ENCODE peak calls at places on chromosomes 2 and 18, in ten cellular contexts. P is A549, F is endothelial cell, C is lower lobe of right lung, H is WERI-Rb-1, Q is Peyer's patch, X is tibial artery, J is foreskin fibroblast, N is cardiac muscle cell, O is mammary epithelial cell. W is an unnamed sample.

GRCh38 chr2:22442051-22442450 is 942.9 kb upstream of the KLHL29 start:
- DNase-seq in J (no peak), P (no peak), C (no peak), Q (no peak), N (no peak), O (no peak), X (no peak), H (peak), F (no peak), W (no peak)

GRCh38 chr2:203014456-203015199 is at the start of gene NBEAL1:
- DNase-seq in H (peak), Q (peak), X (peak), O (peak), F (peak), N (peak), P (peak), C (peak), J (peak), W (peak)

GRCh38 chr2:66364495-66364992 is 70.4 kb upstream of the MEIS1 start:
- DNase-seq in N (peak), X (no peak), P (no peak), H (no peak), Q (no peak), J (peak), F (no peak), C (no peak), O (peak), W (no peak)

GRCh38 chr2:42828487-42829416 is 36.4 kb upstream of the HAAO start:
- DNase-seq in X (peak), J (peak), H (peak), Q (peak), P (peak), C (peak), O (peak), F (peak), N (peak), W (peak)

GRCh38 chr2:20617081-20617575 is 33.8 kb downstream of the HS1BP3 start:
- DNase-seq in P (no peak), H (peak), C (peak), N (peak), O (no peak), J (no peak), Q (peak), F (no peak), X (peak), W (peak)

GRCh38 chr2:10891391-10891790 is 20.3 kb upstream of the KCNF1 start:
- DNase-seq in Q (peak), J (no peak), F (no peak), N (no peak), O (no peak), X (no peak), C (no peak), P (no peak), H (peak), W (no peak)

GRCh38 chr18:63253428-63254372 is 65.9 kb downstream of the BCL2 start:
- DNase-seq in O (peak), C (no peak), Q (no peak), P (no peak), X (no peak), H (no peak), F (no peak), N (no peak), J (peak), W (no peak)

GRCh38 chr2:164061129-164061746 is 325.4 kb upstream of the FIGN start:
- DNase-seq in C (no peak), F (peak), J (peak), O (peak), Q (peak), P (peak), N (peak), X (no peak), H (peak), W (no peak)

GRCh38 chr2:148730085-148730484 is 85.5 kb downstream of the EPC2 start:
- DNase-seq in P (no peak), N (peak), X (no peak), H (no peak), C (no peak), Q (no peak), O (no peak), J (peak), F (no peak), W (no peak)

GRCh38 chr2:205698556-205699282 is 16.4 kb downstream of the NRP2 start:
- DNase-seq in C (no peak), P (no peak), H (no peak), Q (no peak), O (peak), F (no peak), X (no peak), N (no peak), J (no peak), W (no peak)

GRCh38 chr2:205694256-205694655 is 12.0 kb downstream of the NRP2 start:
- DNase-seq in N (no peak), J (no peak), P (no peak), O (no peak), H (no peak), C (no peak), F (no peak), X (no peak), Q (no peak), W (no peak)

GRCh38 chr2:205699554-205700289 is 17.4 kb downstream of the NRP2 start:
- DNase-seq in H (no peak), O (no peak), J (no peak), P (no peak), F (no peak), C (no peak), Q (no peak), N (no peak), X (no peak), W (no peak)

GRCh38 chr2:205695460-205695979 is 13.2 kb downstream of the NRP2 start:
- DNase-seq in C (no peak), N (no peak), J (peak), H (no peak), O (no peak), X (no peak), F (no peak), P (no peak), Q (no peak), W (no peak)

GRCh38 chr2:205696541-205697441 is 14.5 kb downstream of the NRP2 start:
- DNase-seq in N (no peak), Q (no peak), C (no peak), P (no peak), H (peak), X (no peak), J (no peak), F (peak), O (no peak), W (no peak)
- TF ChIP-seq CTCF in N (peak), Q (no peak), C (no peak), P (peak), H (peak), X (no peak), J (peak), F (no peak), O (peak), W (peak)

GRCh38 chr2:121748202-121748601 is 7.2 kb upstream of the TSN start:
- DNase-seq in P (no peak), H (peak), F (no peak), X (no peak), N (peak), C (no peak), O (peak), J (peak), Q (no peak), W (no peak)
- TF ChIP-seq CTCF in P (peak), H (peak), F (no peak), X (peak), N (peak), C (no peak), O (peak), J (peak), Q (no peak), W (no peak)

GRCh38 chr18:12990662-12990976 is 543 bp upstream of the CEP192 start:
- DNase-seq in O (no peak), C (no peak), X (no peak), P (no peak), Q (no peak), F (no peak), N (no peak), J (no peak), H (no peak), W (no peak)

GRCh38 chr18:12991839-12992216 is 666 bp downstream of the CEP192 start:
- DNase-seq in H (no peak), C (no peak), N (no peak), F (no peak), O (no peak), X (no peak), Q (no peak), J (no peak), P (no peak), W (no peak)

GRCh38 chr18:12990128-12990485 is 1.1 kb upstream of the CEP192 start:
- DNase-seq in H (no peak), X (no peak), C (no peak), P (no peak), N (no peak), F (no peak), Q (no peak), J (no peak), O (peak), W (no peak)

GRCh38 chr18:12989397-12990127 is 1.6 kb upstream of the CEP192 start:
- DNase-seq in X (no peak), O (no peak), H (peak), P (no peak), C (no peak), Q (no peak), N (no peak), F (no peak), J (peak), W (no peak)

DNA sequence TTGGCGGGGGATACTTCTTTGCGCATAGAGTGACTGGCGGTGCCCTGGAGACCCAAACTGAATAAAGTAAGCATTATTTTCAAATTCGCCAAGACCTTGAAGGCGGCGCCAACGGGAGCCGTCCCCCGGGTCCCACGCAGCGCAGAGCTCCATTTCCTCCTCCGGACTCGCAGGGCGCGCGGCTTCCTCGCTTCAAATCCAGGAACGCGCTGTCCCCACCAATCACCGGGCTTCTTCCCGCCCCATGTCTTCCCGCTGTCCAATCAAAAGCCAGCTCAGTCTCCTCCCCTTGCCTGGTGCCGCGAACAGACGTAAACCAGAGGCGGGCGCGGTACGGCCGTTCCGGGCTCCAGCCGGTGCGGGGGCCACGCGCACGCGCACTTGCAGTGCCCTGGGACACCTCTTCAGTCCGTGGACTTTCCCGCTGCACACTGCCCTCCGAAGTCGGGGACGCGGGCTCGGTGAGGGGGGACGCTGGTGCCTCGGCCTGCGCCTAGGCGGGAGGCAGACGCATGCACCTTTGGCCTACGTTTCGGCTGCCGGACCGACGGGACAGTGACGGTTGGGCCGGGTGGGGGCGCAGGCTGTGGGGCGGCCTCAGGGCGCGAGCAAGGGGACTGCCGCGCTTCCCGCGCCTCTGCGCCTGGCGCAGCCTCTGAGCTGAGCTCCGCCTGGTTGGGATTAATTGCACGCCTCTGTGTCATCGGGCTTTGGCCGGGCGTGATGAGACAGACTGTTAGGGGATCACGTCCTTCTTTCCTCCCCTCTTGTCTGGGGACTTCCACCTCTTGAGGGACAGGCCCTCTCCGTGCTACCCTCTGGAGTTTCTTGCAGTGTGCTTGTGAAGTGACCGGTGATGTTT is at the start of gene CEP192:
- DNase-seq in Q (peak), X (peak), N (peak), J (peak), P (peak), O (peak), F (peak), H (peak), C (peak), W (peak)
- TF ChIP-seq CTCF in Q (no peak), X (no peak), N (peak), J (no peak), P (no peak), O (peak), F (no peak), H (peak), C (no peak), W (no peak)

GRCh38 chr2:171491292-171491691 is 31.0 kb upstream of the CYBRD1 start:
- DNase-seq in N (no peak), P (no peak), F (no peak), Q (no peak), C (no peak), H (no peak), J (peak), O (no peak), X (no peak), W (no peak)
- TF ChIP-seq CTCF in N (no peak), P (no peak), F (no peak), Q (no peak), C (no peak), H (no peak), J (no peak), O (no peak), X (no peak), W (no peak)

GRCh38 chr2:63667132-63667531 is 78.4 kb downstream of the MDH1 start:
- DNase-seq in O (peak), X (no peak), P (no peak), N (no peak), H (no peak), Q (no peak), F (no peak), C (no peak), J (peak), W (no peak)
- TF ChIP-seq CTCF in O (peak), X (no peak), P (no peak), N (no peak), H (no peak), Q (no peak), F (no peak), C (no peak), J (no peak), W (no peak)

GRCh38 chr2:215870986-215871385 is 142.4 kb downstream of the MREG start:
- DNase-seq in Q (no peak), O (no peak), P (peak), H (peak), N (no peak), X (no peak), F (peak), C (no peak), J (peak), W (no peak)
- TF ChIP-seq CTCF in Q (no peak), O (no peak), P (no peak), H (peak), N (peak), X (no peak), F (peak), C (no peak), J (peak), W (no peak)

GRCh38 chr18:25614168-25614567 is 262.2 kb upstream of the ZNF521 start:
- DNase-seq in C (no peak), F (no peak), H (no peak), X (no peak), N (no peak), O (no peak), P (no peak), Q (no peak), J (no peak), W (no peak)
- TF ChIP-seq CTCF in C (no peak), F (no peak), H (no peak), X (no peak), N (no peak), O (no peak), P (no peak), Q (no peak), J (no peak), W (no peak)

GRCh38 chr18:48689548-48689947 is 150.7 kb downstream of the CTIF start:
- DNase-seq in X (no peak), Q (no peak), F (no peak), P (no peak), O (no peak), N (no peak), H (peak), C (no peak), J (no peak), W (peak)

GRCh38 chr18:48693006-48693405 is 154.2 kb downstream of the CTIF start:
- DNase-seq in O (no peak), J (no peak), H (no peak), X (no peak), P (no peak), C (no peak), N (no peak), Q (no peak), F (no peak), W (no peak)

GRCh38 chr18:48688961-48689360 is 150.1 kb downstream of the CTIF start:
- DNase-seq in O (no peak), F (no peak), N (no peak), H (no peak), Q (no peak), P (no peak), C (no peak), J (no peak), X (no peak), W (peak)

GRCh38 chr18:48687694-48688042 is 148.8 kb downstream of the CTIF start:
- DNase-seq in X (no peak), P (no peak), H (no peak), N (no peak), F (no peak), Q (no peak), O (no peak), C (no peak), J (no peak), W (peak)

GRCh38 chr18:48690494-48690893 is 151.7 kb downstream of the CTIF start:
- DNase-seq in F (no peak), O (no peak), N (no peak), J (no peak), X (no peak), H (no peak), P (no peak), Q (no peak), C (no peak), W (peak)
- TF ChIP-seq CTCF in F (no peak), O (no peak), N (no peak), J (no peak), X (no peak), H (no peak), P (no peak), Q (no peak), C (no peak), W (no peak)

W was measured in kidney.